ENCODE peak calls at places on chromosomes 4 and X, in seven cellular contexts. Y, S, K, O, T, E and A are unnamed samples.

GRCh38 chr4:53780736-53781400 is 189.6 kb upstream of the LNX1 start:
- DNase-seq in S (no peak), K (no peak), T (no peak), Y (no peak), E (no peak), O (no peak), A (no peak)

GRCh38 chrX:97158270-97158669 is 274.6 kb downstream of the RPA4 start:
- DNase-seq in O (no peak), Y (no peak), K (no peak), S (no peak), T (no peak), E (no peak), A (no peak)

GRCh38 chr4:79653871-79654270 is 245.8 kb upstream of the GK2 start:
- DNase-seq in Y (no peak), S (no peak), O (no peak), T (no peak), E (no peak), K (no peak), A (no peak)

GRCh38 chr4:10077492-10078335 is 38.9 kb downstream of the WDR1 start:
- DNase-seq in Y (no peak), E (peak), T (no peak), O (no peak), S (no peak), K (no peak), A (no peak)

GRCh38 chrX:13864264-13864663 is 47.4 kb upstream of the GPM6B start:
- DNase-seq in S (no peak), K (no peak), E (no peak), T (no peak), Y (peak), O (no peak), A (no peak)

GRCh38 chrX:103954259-103954658 is 8.2 kb upstream of the TMSB15B start:
- DNase-seq in Y (no peak), S (no peak), E (no peak), T (no peak), O (no peak), K (no peak), A (no peak)

GRCh38 chr4:3407171-3407771 is 34.5 kb upstream of the HGFAC start:
- DNase-seq in S (no peak), T (no peak), O (no peak), K (no peak), E (no peak), Y (no peak), A (no peak)

GRCh38 chrX:152895724-152896420 is 2.0 kb upstream of the ZNF185 start:
- DNase-seq in O (peak), E (no peak), Y (no peak), K (no peak), S (no peak), T (no peak), A (no peak)

GRCh38 chrX:107775000-107775733 is 420 bp downstream of the TSC22D3 start:
- DNase-seq in K (no peak), O (no peak), E (peak), S (no peak), T (no peak), Y (no peak), A (no peak)

GRCh38 chrX:78104447-78105176 is 564 bp downstream of the PGK1 start:
- DNase-seq in S (no peak), T (no peak), Y (peak), K (peak), E (peak), O (peak), A (peak)

GRCh38 chr4:54085284-54085683 is 14.7 kb upstream of the GSX2 start:
- DNase-seq in E (no peak), Y (peak), T (peak), O (peak), K (no peak), S (no peak), A (no peak)

GRCh38 chrX:39815621-39816020 is 282.1 kb downstream of the BCOR start:
- DNase-seq in Y (no peak), T (no peak), S (no peak), K (peak), O (peak), E (peak), A (no peak)

GRCh38 chr4:83040269-83040668 is 5.3 kb downstream of the COPS4 start:
- DNase-seq in E (no peak), T (no peak), O (no peak), Y (no peak), S (no peak), K (no peak), A (no peak)

GRCh38 chrX:104168127-104168526 is 1.9 kb downstream of the FAM199X start:
- DNase-seq in Y (no peak), T (no peak), O (no peak), K (no peak), E (no peak), S (no peak), A (no peak)

GRCh38 chr4:93384897-93385296 is 443.7 kb upstream of the ATOH1 start:
- DNase-seq in K (no peak), S (no peak), Y (no peak), T (no peak), O (peak), E (no peak), A (no peak)

GRCh38 chrX:80285131-80285773 is 135.0 kb upstream of the TENT5D start:
- DNase-seq in E (no peak), T (no peak), S (no peak), Y (peak), O (peak), K (peak), A (peak)

GRCh38 chrX:145816607-145817298 is 876 bp upstream of the SLITRK2 start:
- DNase-seq in Y (no peak), K (no peak), O (no peak), T (no peak), S (no peak), E (no peak), A (no peak)

GRCh38 chrX:118976599-118977340 is 2.4 kb downstream of the LONRF3 start:
- DNase-seq in Y (no peak), K (no peak), O (peak), S (no peak), E (peak), T (no peak), A (no peak)

GRCh38 chr4:98262431-98262830 is 1.2 kb downstream of the RAP1GDS1 start:
- DNase-seq in K (no peak), T (no peak), O (no peak), E (no peak), S (no peak), Y (no peak), A (no peak)

GRCh38 chr4:94412019-94413017 is 39.4 kb upstream of the PDLIM5 start:
- DNase-seq in K (no peak), O (peak), Y (peak), E (no peak), S (peak), T (peak), A (no peak)

GRCh38 chrX:153922932-153923857 is 2.9 kb downstream of the ARHGAP4 start:
- DNase-seq in T (no peak), S (peak), K (peak), E (no peak), Y (peak), O (peak), A (no peak)

GRCh38 chr4:40000711-40001110 is 23.0 kb upstream of the PDS5A start:
- DNase-seq in K (no peak), S (no peak), O (no peak), Y (no peak), E (no peak), T (no peak), A (no peak)

GRCh38 chr4:150578745-150579470 is 3.0 kb upstream of the MAB21L2 start:
- DNase-seq in S (peak), T (no peak), Y (no peak), K (no peak), O (peak), E (no peak), A (no peak)

GRCh38 chr4:143085224-143085623 is 99.5 kb upstream of the USP38 start:
- DNase-seq in S (peak), T (no peak), K (no peak), E (no peak), Y (no peak), O (no peak), A (no peak)

GRCh38 chr4:78652282-78652876 is 100.8 kb downstream of the ANXA3 start:
- DNase-seq in Y (no peak), E (no peak), O (peak), S (no peak), K (no peak), T (no peak), A (no peak)

GRCh38 chr4:114690571-114690970 is 92.0 kb downstream of the UGT8 start:
- DNase-seq in K (no peak), O (no peak), T (no peak), Y (no peak), S (no peak), E (no peak), A (no peak)